ENCODE peak calls at places on chromosomes 13 and 19, in eight cellular contexts. G, R, V, Y, T, L, B and J are unnamed samples. For H3K4me1, the result is how much of the 10 kb centered on the place peaks cover.

GRCh38 chr13:90618133-90618532 is 729.4 kb upstream of the MIR17HG start:
- DNase-seq in V (no peak), R (no peak), L (no peak), Y (no peak), T (no peak), B (no peak), G (no peak), J (no peak)

GRCh38 chr19:44890366-44891015 is 563 bp upstream of the TOMM40 start:
- DNase-seq in T (peak), G (peak), Y (peak), V (peak), B (peak), R (peak), L (peak), J (peak)

GRCh38 chr13:32022292-32022691 is 9.3 kb upstream of the FRY start:
- DNase-seq in B (no peak), L (no peak), R (no peak), T (no peak), Y (peak), G (no peak), V (peak), J (no peak)

GRCh38 chr13:67726979-67727378 is 496.8 kb upstream of the PCDH9 start:
- DNase-seq in B (no peak), L (no peak), V (no peak), R (no peak), T (no peak), Y (no peak), G (peak), J (no peak)

GRCh38 chr13:59000770-59001169 is 1163.0 kb downstream of the DIAPH3 start:
- DNase-seq in G (no peak), B (no peak), R (no peak), L (no peak), Y (no peak), V (no peak), T (no peak), J (no peak)

GRCh38 chr13:47480941-47481340 is 520.1 kb downstream of the SUCLA2 start:
- DNase-seq in B (no peak), Y (no peak), T (no peak), R (no peak), G (no peak), V (no peak), L (no peak), J (no peak)

GRCh38 chr13:111114362-111115050 is 604 bp upstream of the ARHGEF7 start:
- DNase-seq in V (peak), T (peak), G (peak), L (peak), B (peak), R (peak), Y (peak), J (peak)

GRCh38 chr19:14540741-14541525 is 11.5 kb downstream of the TECR start:
- DNase-seq in V (no peak), L (no peak), T (no peak), B (no peak), G (no peak), R (no peak), Y (no peak), J (no peak)

GRCh38 chr13:60080871-60081270 is 82.9 kb downstream of the DIAPH3 start:
- DNase-seq in T (no peak), G (no peak), V (no peak), R (no peak), L (no peak), B (no peak), Y (no peak), J (no peak)

GRCh38 chr19:46546194-46546896 is 50.7 kb upstream of the PNMA8B start:
- DNase-seq in L (peak), R (no peak), T (no peak), G (peak), Y (no peak), V (peak), B (no peak), J (no peak)

GRCh38 chr13:36366023-36366422 is 19.8 kb upstream of the SPART start:
- DNase-seq in Y (no peak), R (no peak), G (no peak), V (no peak), L (no peak), T (no peak), B (no peak), J (no peak)

DNA sequence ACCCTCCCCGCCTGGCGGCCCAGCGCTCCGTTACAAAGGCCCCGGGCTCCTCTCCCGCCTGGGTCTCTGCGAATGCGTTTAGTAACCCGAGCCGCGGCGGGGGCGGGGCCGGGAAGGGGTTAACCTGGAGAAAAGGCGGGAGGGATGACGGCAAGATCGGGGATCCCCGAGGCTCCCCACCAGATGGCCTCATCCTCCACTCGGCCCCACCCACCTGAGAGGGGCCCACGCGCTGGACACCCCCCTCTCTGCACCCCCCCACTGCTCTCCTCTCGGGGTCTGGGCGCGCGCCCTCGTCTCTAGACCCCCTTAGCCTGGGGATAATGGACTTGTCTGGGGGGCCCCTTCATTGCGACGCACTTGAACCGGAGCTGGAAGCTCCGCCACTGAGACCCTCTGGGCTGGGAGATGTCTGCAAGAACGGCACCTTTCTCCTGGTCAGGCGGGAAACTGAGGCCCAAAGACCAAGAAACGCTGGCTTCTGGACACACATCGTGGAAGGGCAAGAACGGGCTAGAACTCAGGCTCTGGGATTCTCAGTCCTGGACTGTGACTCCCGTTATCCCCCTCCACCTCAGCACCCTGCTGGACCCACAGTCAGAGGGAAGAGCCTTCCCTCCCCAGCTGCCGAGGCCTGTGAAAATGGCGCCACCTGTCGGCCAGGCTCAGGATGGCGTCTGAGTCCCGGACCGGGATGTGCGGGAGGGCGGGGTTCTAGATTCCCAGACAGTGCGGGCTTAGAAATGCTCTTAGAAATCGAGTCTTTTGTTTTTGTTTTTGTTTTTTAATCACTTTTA is 2.9 kb upstream of the LTBP4 start:
- DNase-seq in Y (peak), L (peak), G (peak), V (peak), T (peak), B (peak), R (peak), J (peak)
- H3K4me3 ChIP-seq in Y (no peak), L (no peak), G (peak), V (no peak), T (peak), B (no peak), R (no peak), J (peak)

DNA sequence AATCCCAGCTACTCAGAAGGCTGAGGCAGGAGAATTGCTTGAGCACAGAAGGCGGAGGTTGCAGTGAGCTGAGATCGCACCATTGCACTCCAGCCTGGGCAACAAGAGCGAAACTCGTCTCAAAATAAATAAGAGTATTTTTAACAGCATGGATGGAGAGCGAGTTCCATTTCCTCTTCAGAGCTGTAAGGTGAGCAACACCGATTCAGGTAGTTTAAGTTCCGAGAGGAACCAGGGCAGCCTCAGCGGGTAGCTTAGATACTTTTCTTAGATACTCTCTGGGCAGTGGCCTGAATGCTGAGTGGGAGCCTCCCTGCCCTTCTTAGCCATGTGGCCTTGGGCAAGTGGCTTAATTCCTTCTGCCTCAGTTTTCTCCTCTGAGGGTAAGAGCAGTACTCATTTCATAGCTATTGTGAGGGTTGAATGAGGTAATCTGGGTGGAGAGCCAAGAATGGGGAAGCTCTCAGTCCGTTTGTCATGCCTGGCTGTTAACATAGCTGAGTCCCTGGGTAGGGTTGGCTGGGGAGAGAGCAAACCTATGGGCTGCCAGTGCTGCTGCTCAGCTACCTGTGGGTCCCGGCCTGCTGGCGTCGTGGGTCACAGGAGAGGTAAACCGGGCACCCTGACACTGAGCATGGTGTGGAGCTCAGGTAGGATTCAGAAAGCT is 4.1 kb downstream of the ATP11A start:
- DNase-seq in B (no peak), G (no peak), R (no peak), V (peak), Y (no peak), L (no peak), T (no peak), J (peak)
- H3K27ac ChIP-seq in B (no peak), G (peak), R (no peak), V (peak), Y (no peak), L (no peak), T (no peak), J (no peak)

GRCh38 chr13:40123962-40124647 is 468.6 kb downstream of the COG6 start:
- DNase-seq in V (no peak), R (no peak), B (no peak), G (no peak), T (no peak), Y (no peak), L (no peak), J (no peak)

GRCh38 chr13:40120288-40120687 is 464.8 kb downstream of the COG6 start:
- DNase-seq in R (no peak), V (no peak), G (no peak), L (no peak), B (no peak), Y (no peak), T (no peak), J (no peak)

GRCh38 chr13:40120781-40121180 is 465.3 kb downstream of the COG6 start:
- DNase-seq in R (no peak), Y (no peak), G (no peak), L (no peak), V (no peak), B (no peak), T (no peak), J (no peak)

GRCh38 chr13:40119852-40120251 is 464.4 kb downstream of the COG6 start:
- DNase-seq in B (no peak), V (no peak), Y (no peak), G (no peak), R (no peak), L (no peak), T (no peak), J (no peak)

GRCh38 chr13:40121711-40122110 is 466.2 kb downstream of the COG6 start:
- DNase-seq in T (no peak), R (no peak), V (no peak), Y (no peak), L (no peak), G (no peak), B (no peak), J (no peak)
- H3K4me1 ChIP-seq in T (under half), R (under half), V (under half), Y (under half), L (under half), G (under half), B (under half), J (under half)

DNA sequence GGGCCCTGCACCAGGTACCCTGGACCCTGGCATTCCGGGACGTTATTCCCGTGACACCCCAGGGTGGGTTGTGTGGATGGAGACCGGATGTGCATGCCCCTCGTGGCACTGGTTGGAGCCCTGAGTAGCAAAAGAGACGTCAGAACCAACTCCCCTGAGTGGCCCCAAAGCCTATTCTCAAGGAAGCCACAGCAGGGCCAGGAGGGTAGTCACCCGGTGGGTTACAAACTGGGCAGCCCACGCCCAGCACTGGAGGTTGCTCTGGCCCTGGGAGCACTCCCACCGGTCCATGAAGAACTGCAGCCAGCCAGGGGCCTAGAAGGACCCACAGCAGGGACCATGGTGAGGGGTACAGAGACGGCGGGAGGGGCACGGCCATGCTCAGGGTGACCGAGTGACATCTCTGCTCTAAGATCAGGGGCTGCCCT is 7.5 kb downstream of the KLF16 start:
- DNase-seq in Y (no peak), T (no peak), V (no peak), B (peak), R (no peak), L (peak), G (no peak), J (no peak)
- H3K4me3 ChIP-seq in Y (no peak), T (peak), V (peak), B (peak), R (peak), L (peak), G (no peak), J (peak)

DNA sequence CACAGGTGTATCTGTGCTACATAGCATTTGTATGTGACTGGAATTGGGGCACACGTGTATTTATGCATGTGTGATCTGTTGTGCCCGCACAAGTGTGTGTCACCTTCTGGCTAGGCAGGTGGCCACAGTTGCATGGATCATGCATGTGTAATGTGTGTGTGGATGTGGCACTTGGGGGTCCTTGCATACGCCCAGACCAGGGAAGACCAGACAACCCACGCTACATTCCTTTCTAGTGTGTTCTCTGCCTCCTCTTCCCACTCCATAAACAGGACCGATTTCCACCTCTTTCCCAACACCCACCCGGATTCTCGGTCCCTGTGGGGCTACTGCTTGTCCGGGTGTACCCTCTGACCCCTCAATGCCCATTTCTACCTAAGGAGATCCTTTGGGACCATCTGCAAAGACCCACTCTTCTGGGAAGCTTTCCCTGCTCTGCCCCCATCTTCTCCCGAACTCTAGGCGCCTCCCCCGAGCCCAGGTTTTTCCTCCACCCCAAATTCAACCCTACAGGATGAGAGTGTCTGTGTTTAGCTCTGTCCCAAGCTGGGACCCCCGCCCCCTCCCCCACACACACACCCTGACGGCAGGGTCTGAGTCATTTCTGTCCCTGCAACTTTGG is 12.3 kb downstream of the STAP2 start:
- DNase-seq in V (no peak), B (no peak), T (no peak), G (no peak), Y (no peak), R (no peak), L (no peak), J (no peak)
- H3K27ac ChIP-seq in V (no peak), B (no peak), T (no peak), G (no peak), Y (no peak), R (no peak), L (no peak), J (no peak)

DNA sequence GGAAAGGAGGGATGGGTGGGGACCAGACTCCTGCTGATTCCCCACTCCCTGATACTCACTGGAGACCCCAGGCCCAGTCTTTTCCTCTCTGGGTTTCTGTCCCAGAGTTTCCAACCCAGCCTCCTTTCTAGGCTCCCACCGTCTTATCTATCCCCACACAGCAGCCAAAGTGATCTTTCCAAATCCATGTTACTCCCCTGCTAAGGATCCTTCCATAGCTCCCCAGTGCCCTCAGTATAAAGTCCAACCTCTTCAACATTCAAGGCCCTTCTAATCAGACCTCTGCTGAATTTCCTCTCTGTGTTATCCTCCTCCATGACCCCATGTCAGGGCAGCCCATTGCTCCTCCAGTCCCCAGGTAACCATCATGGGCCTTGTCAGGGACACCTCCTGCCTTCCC is 1.3 kb upstream of the TGFB1 start:
- DNase-seq in L (no peak), G (no peak), T (no peak), R (no peak), Y (no peak), V (no peak), B (no peak), J (no peak)
- H3K4me1 ChIP-seq in L (half or more), G (under half), T (under half), R (under half), Y (under half), V (under half), B (half or more), J (under half)

GRCh38 chr19:12868540-12869112 is 12.6 kb downstream of the DNASE2 start:
- DNase-seq in T (no peak), B (no peak), G (no peak), V (no peak), R (no peak), Y (no peak), L (peak), J (no peak)
- H3K4me3 ChIP-seq in T (no peak), B (no peak), G (no peak), V (no peak), R (no peak), Y (no peak), L (no peak), J (no peak)

GRCh38 chr13:51768378-51768921 is 35.5 kb downstream of the DHRS12 start:
- DNase-seq in B (no peak), R (no peak), V (no peak), T (no peak), L (no peak), G (no peak), Y (no peak), J (no peak)
- H3K27ac ChIP-seq in B (no peak), R (no peak), V (peak), T (peak), L (no peak), G (no peak), Y (peak), J (peak)

GRCh38 chr19:5932593-5933262 is 18.7 kb downstream of the CAPS start:
- DNase-seq in G (no peak), T (no peak), Y (no peak), L (no peak), B (no peak), V (no peak), R (no peak), J (no peak)
- H3K4me1 ChIP-seq in G (under half), T (under half), Y (under half), L (under half), B (under half), V (under half), R (under half), J (under half)

GRCh38 chr19:38211206-38211605 is 12.8 kb downstream of the DPF1 start:
- DNase-seq in V (no peak), Y (peak), T (no peak), R (no peak), L (no peak), B (no peak), G (peak), J (no peak)

GRCh38 chr19:38209152-38209551 is 14.9 kb downstream of the DPF1 start:
- DNase-seq in V (no peak), T (no peak), L (no peak), Y (no peak), B (no peak), R (no peak), G (no peak), J (no peak)

GRCh38 chr19:38208571-38208970 is 15.5 kb downstream of the DPF1 start:
- DNase-seq in V (no peak), G (no peak), T (no peak), Y (no peak), R (no peak), L (no peak), B (no peak), J (no peak)

GRCh38 chr19:38210458-38210987 is 13.5 kb downstream of the DPF1 start:
- DNase-seq in G (peak), L (no peak), V (peak), T (no peak), B (no peak), Y (peak), R (no peak), J (no peak)

GRCh38 chr19:38209671-38210457 is 14.2 kb downstream of the DPF1 start:
- DNase-seq in T (peak), B (no peak), L (no peak), G (peak), Y (peak), R (no peak), V (peak), J (peak)
- H3K4me3 ChIP-seq in T (peak), B (no peak), L (no peak), G (no peak), Y (peak), R (no peak), V (peak), J (peak)